ENCODE peak calls at places on chromosomes 7 and 10, in eight cellular contexts. B is neuronal stem cell; Q is SK-N-MC; P is CD8-positive, alpha-beta memory T cell; J is IMR-90; Z is SJSA1; U is PC-3; N is MM.1S. I is an unnamed sample.
A peak's percentile ranks its signal among the peaks of the same experiment; 100 is the strongest.

GRCh38 chr10:15027741-15028140 is 16.0 kb upstream of the OLAH start:
- DNase-seq in B (no peak), Q (no peak), P (no peak), J (no peak), Z (no peak), U (no peak), N (no peak), I (no peak)

GRCh38 chr10:100333821-100334469 is 3.9 kb upstream of the PKD2L1 start:
- DNase-seq in B (no peak), Q (no peak), P (no peak), J (no peak), Z (no peak), U (no peak), N (no peak), I (no peak)

GRCh38 chr10:119251315-119251708 is 43.9 kb downstream of the GRK5 start:
- DNase-seq in B (no peak), Q (no peak), P (no peak), J (peak; percentile 85), Z (no peak), U (no peak), N (no peak), I (no peak)

GRCh38 chr7:129363-130221 is 62.8 kb upstream of the FAM20C start:
- DNase-seq in B (no peak), Q (no peak), P (no peak), J (no peak), Z (no peak), U (no peak), N (no peak), I (no peak)

GRCh38 chr10:43065761-43066160 is 11.1 kb upstream of the RET start:
- DNase-seq in B (no peak), Q (no peak), P (no peak), J (no peak), Z (no peak), U (no peak), N (no peak), I (no peak)

GRCh38 chr10:310976-311639 is 175.9 kb downstream of the ZMYND11 start:
- DNase-seq in B (no peak), Q (no peak), P (no peak), J (peak; percentile 56), Z (peak; percentile 43), U (no peak), N (no peak), I (no peak)

GRCh38 chr10:76050291-76050625 is 618.8 kb downstream of the LRMDA start:
- DNase-seq in B (no peak), Q (no peak), P (no peak), J (no peak), Z (no peak), U (peak; percentile 48), N (no peak), I (no peak)

GRCh38 chr10:70475661-70476060 is 2.9 kb upstream of the PALD1 start:
- DNase-seq in B (no peak), Q (no peak), P (no peak), J (peak; percentile 8), Z (no peak), U (peak; percentile 97), N (no peak), I (no peak)

GRCh38 chr10:70461397-70462348 is 16.9 kb upstream of the PALD1 start:
- DNase-seq in B (peak; percentile 47), Q (no peak), P (no peak), J (peak; percentile 50), Z (no peak), U (peak; percentile 89), N (peak; percentile 58), I (no peak)

GRCh38 chr7:95758187-95758586 is 14.2 kb upstream of the DYNC1I1 start:
- DNase-seq in B (no peak), Q (no peak), P (no peak), J (no peak), Z (no peak), U (no peak), N (no peak), I (no peak)

GRCh38 chr10:85594239-85594638 is 772.4 kb downstream of the GRID1 start:
- DNase-seq in B (no peak), Q (no peak), P (no peak), J (no peak), Z (no peak), U (no peak), N (no peak), I (no peak)

GRCh38 chr7:20306499-20306946 is 24.2 kb upstream of the ITGB8 start:
- DNase-seq in B (peak; percentile 9), Q (no peak), P (no peak), J (no peak), Z (no peak), U (no peak), N (no peak), I (no peak)

GRCh38 chr10:99660662-99661369 is 1.5 kb downstream of the ENTPD7 start:
- DNase-seq in B (no peak), Q (no peak), P (no peak), J (peak; percentile 14), Z (no peak), U (no peak), N (no peak), I (no peak)

GRCh38 chr10:103181244-103181643 is 11.8 kb downstream of the NT5C2 start:
- DNase-seq in B (no peak), Q (no peak), P (no peak), J (no peak), Z (no peak), U (no peak), N (peak; percentile 93), I (no peak)

GRCh38 chr7:55081854-55082603 is 63.2 kb downstream of the EGFR start:
- DNase-seq in B (no peak), Q (no peak), P (no peak), J (peak; percentile 21), Z (no peak), U (no peak), N (no peak), I (no peak)

GRCh38 chr7:74206589-74207120 is 3.2 kb upstream of the LAT2 start:
- DNase-seq in B (peak; percentile 78), Q (no peak), P (peak; percentile 81), J (peak; percentile 57), Z (peak; percentile 85), U (peak; percentile 87), N (peak; percentile 79), I (peak; percentile 76)

GRCh38 chr10:111204880-111205279 is 128.1 kb downstream of the ADRA2A start:
- DNase-seq in B (no peak), Q (no peak), P (no peak), J (no peak), Z (no peak), U (no peak), N (no peak), I (no peak)

GRCh38 chr7:112137141-112138101 is 68.8 kb downstream of the DOCK4 start:
- DNase-seq in B (no peak), Q (no peak), P (no peak), J (no peak), Z (no peak), U (peak; percentile 63), N (no peak), I (no peak)

GRCh38 chr7:84187813-84188212 is 6.8 kb downstream of the SEMA3A start:
- DNase-seq in B (no peak), Q (no peak), P (no peak), J (peak; percentile 79), Z (no peak), U (peak; percentile 97), N (no peak), I (no peak)

DNA sequence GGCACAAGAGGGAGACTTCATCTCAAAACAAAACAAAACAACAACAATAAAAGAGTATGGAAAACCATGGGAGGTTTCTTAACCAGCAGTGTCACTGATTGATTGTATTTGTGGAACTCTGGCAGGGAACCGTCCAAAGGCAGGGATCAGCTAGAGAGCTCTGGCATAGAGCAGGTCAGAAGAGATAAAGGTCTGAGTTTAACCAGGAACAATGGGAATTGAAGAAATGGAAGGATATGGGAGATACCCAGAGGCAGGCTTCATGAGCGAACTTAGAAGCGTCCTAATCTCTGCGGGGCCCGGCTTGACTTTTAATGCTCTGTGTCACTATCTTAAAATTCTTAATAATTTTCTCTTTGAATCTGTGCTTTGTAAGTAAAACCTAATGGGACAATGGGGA is 10.4 kb upstream of the FAM3C start:
- DNase-seq in B (no peak), Q (no peak), P (no peak), J (no peak), Z (no peak), U (no peak), N (no peak), I (no peak)
- H3K27ac ChIP-seq in B (no peak overlapping the region), Q (no peak overlapping the region), P (no peak overlapping the region), J (no peak overlapping the region), Z (no peak overlapping the region), U (no peak overlapping the region), N (no peak overlapping the region), I (no peak overlapping the region)

DNA sequence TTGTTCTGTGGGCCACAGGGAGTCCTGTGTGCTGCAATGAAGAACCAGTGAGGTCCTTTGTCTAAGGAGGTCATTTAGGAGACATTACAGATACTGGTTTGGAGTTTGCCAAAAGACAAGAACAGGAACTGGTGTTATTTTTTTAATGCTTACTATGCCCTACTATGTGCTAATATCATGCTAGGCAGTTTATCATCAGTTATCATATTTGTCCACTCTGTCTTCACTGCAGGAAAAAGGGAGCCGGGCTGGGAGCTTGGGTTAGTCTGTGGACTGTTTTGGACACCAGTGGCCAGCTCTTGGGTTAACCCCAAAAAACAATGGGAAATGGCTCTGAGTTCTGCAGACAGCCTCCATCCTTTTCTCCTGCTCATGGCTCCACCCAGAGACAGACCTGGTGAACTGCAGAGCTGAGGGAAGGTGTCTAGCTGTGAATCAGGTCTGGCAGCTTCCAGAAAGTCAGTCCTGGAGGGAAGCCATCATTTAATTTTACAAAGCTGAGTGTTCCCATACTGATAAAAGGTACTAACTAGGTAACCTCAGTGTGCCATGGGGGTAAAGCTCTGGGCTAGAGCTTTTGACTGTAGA is 101.2 kb upstream of the ZNF746 start:
- DNase-seq in B (no peak), Q (no peak), P (no peak), J (peak; percentile 38), Z (no peak), U (peak; percentile 69), N (peak; percentile 18), I (no peak)
- H3K36me3 ChIP-seq in B (peaks cover 83% of the 10 kb centered on the region), Q (peaks cover 30% of the 10 kb centered on the region), P (peaks cover 8% of the 10 kb centered on the region), J (peaks cover 36% of the 10 kb centered on the region), Z (peaks cover 54% of the 10 kb centered on the region), U (no peaks in the 10 kb centered on the region), N (no peaks in the 10 kb centered on the region), I (peaks cover 9% of the 10 kb centered on the region)

GRCh38 chr7:65381742-65382141 is 8.1 kb downstream of the ZNF92 start:
- DNase-seq in B (no peak), Q (no peak), P (no peak), J (no peak), Z (no peak), U (no peak), N (no peak), I (no peak)
- H3K4me3 ChIP-seq in B (no peak overlapping the region), Q (no peak overlapping the region), P (no peak overlapping the region), J (no peak overlapping the region), Z (no peak overlapping the region), U (no peak overlapping the region), N (no peak overlapping the region), I (no peak overlapping the region)

DNA sequence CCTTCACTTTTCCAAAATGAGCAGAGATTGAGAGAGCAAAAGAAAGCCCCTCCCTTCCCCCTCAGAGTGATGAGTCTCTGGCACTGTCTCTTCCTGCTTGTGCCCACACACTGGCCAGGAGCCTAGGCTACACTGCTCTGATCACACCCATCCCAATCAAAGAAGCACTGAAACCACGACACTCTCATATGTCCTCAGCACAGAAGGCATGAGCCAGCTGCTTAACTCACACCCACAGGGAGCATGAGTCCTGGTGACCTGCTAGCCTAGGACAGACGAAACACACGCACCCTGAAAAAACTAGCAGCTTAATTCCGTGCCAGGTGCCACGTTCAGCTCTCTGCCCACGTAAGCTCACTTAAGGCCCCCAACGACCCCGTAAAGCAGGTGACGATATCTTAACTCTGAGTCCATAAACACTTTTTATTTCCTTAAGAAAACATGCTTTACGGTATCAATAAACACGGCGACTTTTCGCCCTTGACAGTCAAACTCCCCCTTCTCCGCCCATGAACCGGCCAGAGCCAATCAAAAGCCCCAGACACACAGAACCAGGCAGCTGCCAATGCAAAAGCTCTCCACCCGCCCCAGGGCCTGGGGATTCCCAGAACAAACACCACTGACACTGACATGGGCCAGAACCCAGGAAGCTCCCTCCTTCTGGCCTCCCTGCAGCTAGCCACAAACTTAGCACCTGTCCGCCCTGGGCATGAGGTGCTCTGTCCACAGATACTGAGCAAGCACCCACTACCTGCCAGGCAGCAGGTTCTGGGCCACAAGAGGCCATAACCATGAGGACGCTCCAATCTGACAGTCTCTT is 69.0 kb downstream of the TNRC18 start:
- DNase-seq in B (no peak), Q (no peak), P (no peak), J (peak; percentile 43), Z (no peak), U (peak; percentile 17), N (peak; percentile 21), I (no peak)
- H3K27ac ChIP-seq in B (no peak overlapping the region), Q (no peak overlapping the region), P (no peak overlapping the region), J (no peak overlapping the region), Z (no peak overlapping the region), U (no peak overlapping the region), N (no peak overlapping the region), I (no peak overlapping the region)